ENCODE peak calls at places on chromosome 19, in four cellular contexts. G is fibroblast of lung, K is PC-3, I is GM23248. Z is an unnamed sample.

GRCh38 chr19:6481541-6482342 is at the start of gene DENND1C:
- DNase-seq in K (peak; percentile 35), G (no peak), I (peak; percentile 48), Z (no peak)

GRCh38 chr19:48975947-48976847 is 11.1 kb downstream of the FTL start:
- DNase-seq in G (no peak), K (no peak), I (peak; percentile 29), Z (no peak)

GRCh38 chr19:12828494-12828893 is 5.9 kb downstream of the RTBDN start:
- DNase-seq in K (peak; percentile 49), I (peak; percentile 29), G (no peak), Z (no peak)

GRCh38 chr19:49133621-49134454 is 14.5 kb downstream of the PPFIA3 start:
- DNase-seq in I (peak; percentile 33), K (no peak), G (peak; percentile 20), Z (peak; percentile 70)

GRCh38 chr19:16288544-16288943 is 36.1 kb upstream of the KLF2 start:
- DNase-seq in K (no peak), G (peak; percentile 28), I (no peak), Z (peak; percentile 17)

GRCh38 chr19:11268783-11269267 is 6.5 kb upstream of the DOCK6 start:
- DNase-seq in K (peak; percentile 63), I (peak; percentile 67), G (peak; percentile 81), Z (peak; percentile 84)

GRCh38 chr19:869245-870177 is 10.0 kb downstream of the CFD start:
- DNase-seq in K (peak; percentile 84), I (peak; percentile 96), G (peak; percentile 96), Z (peak; percentile 96)

GRCh38 chr19:742540-743075 is 8.3 kb upstream of the MISP start:
- DNase-seq in K (no peak), G (no peak), I (no peak), Z (no peak)

GRCh38 chr19:31226536-31226935 is 122.7 kb downstream of the TSHZ3 start:
- DNase-seq in K (no peak), I (no peak), G (peak; percentile 6), Z (no peak)

GRCh38 chr19:50415661-50416033 is 3.1 kb upstream of the SPIB start:
- DNase-seq in K (no peak), I (no peak), G (no peak), Z (no peak)

GRCh38 chr19:15266683-15267082 is 34.4 kb upstream of the EPHX3 start:
- DNase-seq in G (no peak), I (no peak), K (no peak), Z (no peak)

GRCh38 chr19:13012690-13013608 is 17.7 kb downstream of the NFIX start:
- DNase-seq in I (peak; percentile 92), G (peak; percentile 79), K (peak; percentile 78), Z (peak; percentile 63)

GRCh38 chr19:7010722-7011593 is 10.3 kb downstream of the MBD3L2B start:
- DNase-seq in G (no peak), I (no peak), K (no peak), Z (no peak)

GRCh38 chr19:23917856-23918255 is 3.2 kb downstream of the ZNF726 start:
- DNase-seq in I (no peak), K (no peak), G (no peak), Z (no peak)

GRCh38 chr19:35306473-35307246 is 14.7 kb downstream of the MAG start:
- DNase-seq in K (peak; percentile 50), I (no peak), G (no peak), Z (no peak)

GRCh38 chr19:41325947-41326706 is 16.2 kb downstream of the CCDC97 start:
- DNase-seq in I (peak; percentile 81), K (peak; percentile 42), G (peak; percentile 82), Z (peak; percentile 80)

GRCh38 chr19:35462476-35462953 is 14.5 kb downstream of the FFAR2 start:
- DNase-seq in K (no peak), G (no peak), I (no peak), Z (no peak)

GRCh38 chr19:57903298-57904174 is 12.9 kb downstream of the ZNF417 start:
- DNase-seq in G (peak; percentile 21), K (peak; percentile 52), I (peak; percentile 76), Z (peak; percentile 53)

GRCh38 chr19:52492201-52492960 is 35.1 kb upstream of the ZNF808 start:
- DNase-seq in I (peak; percentile 4), G (no peak), K (no peak), Z (no peak)

GRCh38 chr19:21587117-21587461 is 81.7 kb downstream of the ZNF429 start:
- DNase-seq in G (no peak), I (no peak), K (no peak), Z (no peak)

GRCh38 chr19:17220207-17220758 is 5.1 kb downstream of the USE1 start:
- DNase-seq in G (peak; percentile 77), I (peak; percentile 92), K (peak; percentile 47), Z (peak; percentile 71)

GRCh38 chr19:42961119-42961518 is 24.1 kb upstream of the PSG7 start:
- DNase-seq in K (no peak), I (no peak), G (no peak), Z (no peak)

GRCh38 chr19:40709817-40710216 is 6.9 kb downstream of the COQ8B start:
- DNase-seq in I (no peak), G (no peak), K (no peak), Z (no peak)

GRCh38 chr19:50501568-50502475 is 9.2 kb downstream of the JOSD2 start:
- DNase-seq in G (no peak), I (no peak), K (no peak), Z (no peak)

GRCh38 chr19:55370305-55370988 is at the start of gene IL11:
- DNase-seq in I (peak; percentile 92), G (peak; percentile 73), K (peak; percentile 63), Z (peak; percentile 78)

GRCh38 chr19:2633693-2634075 is 68.8 kb downstream of the GNG7 start:
- DNase-seq in I (no peak), K (no peak), G (no peak), Z (no peak)
- H4K20me1 ChIP-seq in I (no peaks in the 10 kb centered on the region), K (no peaks in the 10 kb centered on the region), G (no peaks in the 10 kb centered on the region), Z (peaks cover 6% of the 10 kb centered on the region)

GRCh38 chr19:4389511-4390016 is 10.8 kb downstream of the SH3GL1 start:
- DNase-seq in G (no peak), I (peak; percentile 27), K (no peak), Z (no peak)

GRCh38 chr19:4390862-4391693 is 9.3 kb downstream of the SH3GL1 start:
- DNase-seq in G (peak; percentile 32), I (peak; percentile 75), K (no peak), Z (no peak)

GRCh38 chr19:4388171-4389063 is 11.9 kb downstream of the SH3GL1 start:
- DNase-seq in K (peak; percentile 52), G (no peak), I (peak; percentile 58), Z (no peak)

GRCh38 chr19:4390017-4390861 is 10.1 kb downstream of the SH3GL1 start:
- DNase-seq in G (peak; percentile 61), K (no peak), I (peak; percentile 64), Z (peak; percentile 56)

DNA sequence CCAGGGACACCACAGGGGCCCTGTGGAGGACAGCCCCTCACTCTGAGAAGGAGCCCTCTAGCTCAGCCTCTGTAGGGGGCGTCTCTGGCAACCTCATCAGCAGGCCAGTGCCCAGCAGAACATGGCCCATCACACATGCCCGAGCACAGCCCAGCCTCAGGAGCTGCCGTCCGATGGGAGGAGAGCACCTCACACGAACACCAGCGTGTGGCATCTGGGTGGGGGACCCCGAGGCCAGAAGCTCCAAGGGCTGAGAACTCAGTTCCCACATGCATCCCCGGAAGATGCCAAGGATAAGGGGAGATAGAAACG is 11.3 kb downstream of the SH3GL1 start:
- DNase-seq in G (no peak), K (no peak), I (no peak), Z (no peak)
- H4K20me1 ChIP-seq in G (no peaks in the 10 kb centered on the region), K (peaks cover 6% of the 10 kb centered on the region), I (peaks cover 19% of the 10 kb centered on the region), Z (peaks cover 92% of the 10 kb centered on the region)

GRCh38 chr19:10168386-10168948 is 26.3 kb downstream of the DNMT1 start:
- DNase-seq in G (no peak), I (no peak), K (no peak), Z (peak; percentile 28)

GRCh38 chr19:10163557-10163956 is 31.2 kb downstream of the DNMT1 start:
- DNase-seq in I (no peak), K (no peak), G (no peak), Z (no peak)

GRCh38 chr19:10167459-10167858 is 27.3 kb downstream of the DNMT1 start:
- DNase-seq in G (no peak), K (no peak), I (no peak), Z (no peak)

GRCh38 chr19:10166046-10166445 is 28.7 kb downstream of the DNMT1 start:
- DNase-seq in K (no peak), I (no peak), G (no peak), Z (no peak)
- H4K20me1 ChIP-seq in K (no peaks in the 10 kb centered on the region), I (no peaks in the 10 kb centered on the region), G (no peaks in the 10 kb centered on the region), Z (peaks cover 4% of the 10 kb centered on the region)

GRCh38 chr19:44551850-44552249 is 22.4 kb upstream of the CEACAM20 start:
- DNase-seq in K (no peak), G (no peak), I (no peak), Z (no peak)

GRCh38 chr19:44552324-44552723 is 22.8 kb upstream of the CEACAM20 start:
- DNase-seq in I (peak; percentile 54), K (peak; percentile 60), G (no peak), Z (no peak)

GRCh38 chr19:44549507-44549906 is 20.0 kb upstream of the CEACAM20 start:
- DNase-seq in I (no peak), G (no peak), K (no peak), Z (no peak)

GRCh38 chr19:44544031-44544430 is 14.6 kb upstream of the CEACAM20 start:
- DNase-seq in I (no peak), K (no peak), G (no peak), Z (no peak)

GRCh38 chr19:44548736-44549135 is 19.3 kb upstream of the CEACAM20 start:
- DNase-seq in K (peak; percentile 15), I (peak; percentile 48), G (peak; percentile 72), Z (peak; percentile 51)
- H4K20me1 ChIP-seq in K (no peaks in the 10 kb centered on the region), I (no peaks in the 10 kb centered on the region), G (no peaks in the 10 kb centered on the region), Z (no peaks in the 10 kb centered on the region)

DNA sequence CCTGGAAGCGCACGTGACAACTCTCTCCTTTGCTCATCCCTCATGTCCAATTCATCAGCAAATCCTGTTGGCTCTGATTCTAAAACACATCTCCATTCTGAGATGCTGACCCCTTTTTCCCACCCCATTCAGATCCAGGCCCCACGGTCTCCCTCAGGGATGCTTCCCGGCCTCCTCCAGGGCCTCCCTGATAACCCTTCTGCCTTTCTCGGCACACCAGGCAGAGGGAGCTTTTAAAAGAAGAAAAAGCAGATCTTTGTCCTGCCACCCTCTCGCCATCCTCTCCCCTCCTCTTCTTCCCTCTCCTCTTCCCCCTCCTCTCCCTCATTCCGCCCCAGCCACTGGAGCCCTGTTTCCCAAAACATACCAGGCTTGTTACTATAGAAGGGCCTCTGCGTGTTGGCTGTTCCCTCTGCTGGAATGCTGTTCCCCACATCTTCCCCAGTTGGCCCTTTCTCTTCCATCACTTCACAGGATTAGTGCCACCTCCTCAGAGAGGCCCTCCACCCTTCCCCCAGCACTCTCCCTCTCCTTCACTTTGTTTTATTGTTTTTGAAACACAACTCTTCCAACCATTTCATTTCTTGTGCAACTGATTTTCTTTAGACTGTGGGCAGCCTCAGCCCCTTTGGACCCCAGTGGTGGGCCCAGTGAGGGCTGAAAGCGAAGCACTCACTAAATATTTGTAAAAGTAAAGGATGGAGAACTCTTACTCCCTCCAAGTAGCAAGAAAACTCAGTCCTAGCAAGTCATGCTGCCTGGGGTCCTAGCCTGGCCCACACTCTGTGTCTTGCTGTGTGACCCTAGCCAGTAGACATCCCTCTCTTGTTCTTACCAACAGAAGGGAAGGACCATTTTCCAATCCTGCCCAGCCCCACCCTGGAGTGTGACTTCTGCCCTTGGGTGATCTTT is 2.5 kb upstream of the CRLF1 start:
- DNase-seq in I (no peak), K (no peak), G (no peak), Z (no peak)
- H4K20me1 ChIP-seq in I (no peaks in the 10 kb centered on the region), K (no peaks in the 10 kb centered on the region), G (no peaks in the 10 kb centered on the region), Z (peaks cover 4% of the 10 kb centered on the region)

Z was measured in IMR-90.